ENCODE peak calls at places on chromosomes 12 and 14, in nine cellular contexts. One of them, this sample, is unnamed.

GRCh38 chr12:45216983-45217485 is 1.1 kb downstream of the ANO6 start:
- DNase-seq in HCT116: no peak
- DNase-seq in breast epithelium: no peak
- DNase-seq in GM12892: no peak
- DNase-seq in Panc1: no peak
- DNase-seq in stomach: no peak
- DNase-seq in GM23338: no peak
- DNase-seq in sigmoid colon: no peak
- DNase-seq in esophagus muscularis mucosa: no peak
- DNase-seq in this sample: no peak

GRCh38 chr12:31896514-31897039 is 62.6 kb upstream of the RESF1 start:
- DNase-seq in HCT116: no peak
- DNase-seq in breast epithelium: no peak
- DNase-seq in GM12892: peak
- DNase-seq in Panc1: no peak
- DNase-seq in stomach: peak
- DNase-seq in GM23338: peak
- DNase-seq in sigmoid colon: no peak
- DNase-seq in esophagus muscularis mucosa: no peak
- DNase-seq in this sample: peak

GRCh38 chr14:87386453-87386980 is 606.5 kb downstream of the GALC start:
- DNase-seq in HCT116: no peak
- DNase-seq in breast epithelium: no peak
- DNase-seq in GM12892: no peak
- DNase-seq in Panc1: no peak
- DNase-seq in stomach: no peak
- DNase-seq in GM23338: no peak
- DNase-seq in sigmoid colon: no peak
- DNase-seq in esophagus muscularis mucosa: no peak
- DNase-seq in this sample: no peak

GRCh38 chr14:91354979-91355685 is 62.5 kb downstream of the CCDC88C start:
- DNase-seq in HCT116: no peak
- DNase-seq in breast epithelium: no peak
- DNase-seq in GM12892: no peak
- DNase-seq in Panc1: no peak
- DNase-seq in stomach: no peak
- DNase-seq in GM23338: peak
- DNase-seq in sigmoid colon: no peak
- DNase-seq in esophagus muscularis mucosa: no peak
- DNase-seq in this sample: no peak

GRCh38 chr14:60721331-60722162 is 2.6 kb downstream of the SIX4 start:
- DNase-seq in HCT116: peak
- DNase-seq in breast epithelium: no peak
- DNase-seq in GM12892: peak
- DNase-seq in Panc1: no peak
- DNase-seq in stomach: peak
- DNase-seq in GM23338: peak
- DNase-seq in sigmoid colon: peak
- DNase-seq in esophagus muscularis mucosa: no peak
- DNase-seq in this sample: peak

GRCh38 chr14:105477659-105478623 is 3.3 kb downstream of the CRIP2 start:
- DNase-seq in HCT116: no peak
- DNase-seq in breast epithelium: no peak
- DNase-seq in GM12892: no peak
- DNase-seq in Panc1: no peak
- DNase-seq in stomach: no peak
- DNase-seq in GM23338: peak
- DNase-seq in sigmoid colon: no peak
- DNase-seq in esophagus muscularis mucosa: no peak
- DNase-seq in this sample: no peak

GRCh38 chr14:94933411-94933964 is 163.6 kb upstream of the GSC start:
- DNase-seq in HCT116: no peak
- DNase-seq in breast epithelium: no peak
- DNase-seq in GM12892: no peak
- DNase-seq in Panc1: no peak
- DNase-seq in stomach: no peak
- DNase-seq in GM23338: no peak
- DNase-seq in sigmoid colon: no peak
- DNase-seq in esophagus muscularis mucosa: no peak
- DNase-seq in this sample: no peak

GRCh38 chr12:49092816-49093406 is 1.7 kb downstream of the DHH start:
- DNase-seq in HCT116: no peak
- DNase-seq in breast epithelium: no peak
- DNase-seq in GM12892: no peak
- DNase-seq in Panc1: no peak
- DNase-seq in stomach: no peak
- DNase-seq in GM23338: no peak
- DNase-seq in sigmoid colon: no peak
- DNase-seq in esophagus muscularis mucosa: no peak
- DNase-seq in this sample: no peak

GRCh38 chr14:80781968-80782367 is 159.6 kb downstream of the CEP128 start:
- DNase-seq in HCT116: no peak
- DNase-seq in breast epithelium: no peak
- DNase-seq in GM12892: no peak
- DNase-seq in Panc1: no peak
- DNase-seq in stomach: no peak
- DNase-seq in GM23338: no peak
- DNase-seq in sigmoid colon: no peak
- DNase-seq in esophagus muscularis mucosa: no peak
- DNase-seq in this sample: no peak

GRCh38 chr12:126185025-126185424 is 1119.8 kb downstream of the AACS start:
- DNase-seq in HCT116: no peak
- DNase-seq in breast epithelium: no peak
- DNase-seq in GM12892: no peak
- DNase-seq in Panc1: no peak
- DNase-seq in stomach: no peak
- DNase-seq in GM23338: no peak
- DNase-seq in sigmoid colon: no peak
- DNase-seq in esophagus muscularis mucosa: no peak
- DNase-seq in this sample: no peak

GRCh38 chr12:114166360-114166759 is 200.2 kb upstream of the RBM19 start:
- DNase-seq in HCT116: peak
- DNase-seq in breast epithelium: no peak
- DNase-seq in GM12892: no peak
- DNase-seq in Panc1: no peak
- DNase-seq in stomach: no peak
- DNase-seq in GM23338: peak
- DNase-seq in sigmoid colon: no peak
- DNase-seq in esophagus muscularis mucosa: no peak
- DNase-seq in this sample: peak

GRCh38 chr12:14471497-14471896 is 96.2 kb downstream of the PLBD1 start:
- DNase-seq in HCT116: no peak
- DNase-seq in breast epithelium: no peak
- DNase-seq in GM12892: no peak
- DNase-seq in Panc1: no peak
- DNase-seq in stomach: no peak
- DNase-seq in GM23338: no peak
- DNase-seq in sigmoid colon: no peak
- DNase-seq in esophagus muscularis mucosa: no peak
- DNase-seq in this sample: no peak

GRCh38 chr12:57360468-57360867 is 70.4 kb downstream of the R3HDM2 start:
- DNase-seq in HCT116: no peak
- DNase-seq in breast epithelium: no peak
- DNase-seq in GM12892: no peak
- DNase-seq in Panc1: no peak
- DNase-seq in stomach: no peak
- DNase-seq in GM23338: no peak
- DNase-seq in sigmoid colon: no peak
- DNase-seq in esophagus muscularis mucosa: no peak
- DNase-seq in this sample: no peak

GRCh38 chr14:98137626-98138025 is 1134.4 kb downstream of the BCL11B start:
- DNase-seq in HCT116: no peak
- DNase-seq in breast epithelium: no peak
- DNase-seq in GM12892: no peak
- DNase-seq in Panc1: no peak
- DNase-seq in stomach: no peak
- DNase-seq in GM23338: no peak
- DNase-seq in sigmoid colon: no peak
- DNase-seq in esophagus muscularis mucosa: peak
- DNase-seq in this sample: no peak

DNA sequence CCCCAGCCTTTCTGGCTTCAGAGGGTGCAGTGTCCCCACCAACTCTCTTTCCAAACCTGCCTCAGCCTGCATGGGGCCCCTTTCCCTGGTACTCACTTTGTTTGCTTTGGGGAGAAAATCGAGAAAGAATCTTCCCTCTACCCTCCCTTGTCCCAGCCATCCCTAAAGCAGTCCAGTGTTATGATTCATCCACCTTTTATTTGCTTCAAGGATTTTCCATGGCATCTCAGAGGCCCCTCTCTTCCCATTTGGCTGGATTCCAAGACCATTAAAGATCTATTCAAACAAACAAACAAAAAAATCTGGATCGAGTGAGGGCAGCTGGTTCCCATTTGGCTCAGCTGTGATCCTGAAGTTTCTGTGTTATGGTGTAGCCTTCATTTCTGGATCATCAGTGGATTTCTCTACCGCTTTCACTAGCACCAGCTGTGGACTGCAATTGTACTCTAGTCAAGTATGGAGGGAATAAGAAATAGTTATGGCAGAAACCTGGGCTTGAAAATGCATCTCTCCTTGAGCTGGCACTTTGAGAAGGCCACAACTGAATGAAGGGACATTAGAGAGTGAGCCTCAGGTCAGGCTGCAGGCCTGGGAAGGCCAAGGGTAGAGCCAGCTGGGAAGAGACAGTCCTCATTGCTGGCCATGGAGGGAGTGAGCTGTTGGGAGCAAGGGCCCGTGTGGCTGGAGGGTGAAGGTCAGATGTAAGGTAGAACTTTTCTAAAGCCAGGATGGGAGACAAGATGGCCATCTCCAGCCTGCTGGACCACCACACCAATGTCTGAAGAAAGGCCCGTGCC is 13.7 kb downstream of the KRT71 start:
- DNase-seq in HCT116: no peak
- DNase-seq in breast epithelium: no peak
- DNase-seq in GM12892: no peak
- DNase-seq in Panc1: no peak
- DNase-seq in stomach: no peak
- DNase-seq in GM23338: no peak
- DNase-seq in sigmoid colon: no peak
- DNase-seq in esophagus muscularis mucosa: no peak
- DNase-seq in this sample: no peak
- TF ChIP-seq POLR2AphosphoS5 in HCT116: no peak
- TF ChIP-seq POLR2AphosphoS5 in breast epithelium: no peak
- TF ChIP-seq POLR2AphosphoS5 in GM12892: no peak
- TF ChIP-seq POLR2AphosphoS5 in Panc1: no peak
- TF ChIP-seq POLR2AphosphoS5 in stomach: no peak
- TF ChIP-seq POLR2AphosphoS5 in GM23338: no peak
- TF ChIP-seq POLR2AphosphoS5 in sigmoid colon: no peak
- TF ChIP-seq POLR2AphosphoS5 in esophagus muscularis mucosa: no peak
- TF ChIP-seq POLR2AphosphoS5 in this sample: no peak

GRCh38 chr12:84035766-84036165 is 876.8 kb downstream of the SLC6A15 start:
- DNase-seq in HCT116: no peak
- DNase-seq in breast epithelium: no peak
- DNase-seq in GM12892: no peak
- DNase-seq in Panc1: no peak
- DNase-seq in stomach: no peak
- DNase-seq in GM23338: no peak
- DNase-seq in sigmoid colon: no peak
- DNase-seq in esophagus muscularis mucosa: no peak
- DNase-seq in this sample: no peak
- TF ChIP-seq POLR2AphosphoS5 in HCT116: no peak
- TF ChIP-seq POLR2AphosphoS5 in breast epithelium: no peak
- TF ChIP-seq POLR2AphosphoS5 in GM12892: no peak
- TF ChIP-seq POLR2AphosphoS5 in Panc1: no peak
- TF ChIP-seq POLR2AphosphoS5 in stomach: no peak
- TF ChIP-seq POLR2AphosphoS5 in GM23338: no peak
- TF ChIP-seq POLR2AphosphoS5 in sigmoid colon: no peak
- TF ChIP-seq POLR2AphosphoS5 in esophagus muscularis mucosa: no peak
- TF ChIP-seq POLR2AphosphoS5 in this sample: no peak

DNA sequence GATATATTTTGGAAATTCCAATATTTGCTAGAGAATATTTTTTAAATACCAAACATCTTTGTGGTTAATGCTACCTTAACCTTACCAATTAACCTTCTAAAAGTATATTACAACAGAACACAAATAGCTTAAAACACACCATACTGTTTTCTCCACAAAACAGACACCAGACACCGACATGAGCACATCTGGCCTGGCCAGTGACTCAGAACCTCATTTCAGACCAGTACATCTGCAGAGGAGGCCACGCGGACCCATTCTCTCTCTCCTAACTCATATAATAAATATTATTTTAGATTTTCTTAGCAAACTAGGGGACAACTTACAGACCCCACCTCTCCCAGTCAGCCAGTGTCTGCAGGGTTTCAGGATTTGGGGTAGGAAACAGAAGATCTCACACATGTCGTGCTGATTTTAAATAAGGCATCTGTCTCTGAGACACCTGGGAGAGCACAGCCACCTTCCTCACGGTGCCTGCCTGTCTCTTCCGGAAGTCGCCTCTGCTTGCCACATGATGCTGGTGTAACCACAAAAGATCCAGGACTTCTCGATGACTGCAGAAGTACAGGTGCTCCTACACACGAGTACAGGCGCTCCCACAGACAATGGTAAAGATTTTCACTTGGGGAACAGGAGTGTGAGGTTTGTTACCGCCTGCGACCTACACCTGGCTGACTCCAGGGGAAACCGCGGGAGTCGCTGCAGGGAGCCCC is 9.7 kb upstream of the ANKLE2 start:
- DNase-seq in HCT116: no peak
- DNase-seq in breast epithelium: no peak
- DNase-seq in GM12892: no peak
- DNase-seq in Panc1: no peak
- DNase-seq in stomach: no peak
- DNase-seq in GM23338: no peak
- DNase-seq in sigmoid colon: no peak
- DNase-seq in esophagus muscularis mucosa: no peak
- DNase-seq in this sample: no peak
- TF ChIP-seq POLR2AphosphoS5 in HCT116: no peak
- TF ChIP-seq POLR2AphosphoS5 in breast epithelium: no peak
- TF ChIP-seq POLR2AphosphoS5 in GM12892: peak
- TF ChIP-seq POLR2AphosphoS5 in Panc1: no peak
- TF ChIP-seq POLR2AphosphoS5 in stomach: no peak
- TF ChIP-seq POLR2AphosphoS5 in GM23338: no peak
- TF ChIP-seq POLR2AphosphoS5 in sigmoid colon: no peak
- TF ChIP-seq POLR2AphosphoS5 in esophagus muscularis mucosa: no peak
- TF ChIP-seq POLR2AphosphoS5 in this sample: no peak

DNA sequence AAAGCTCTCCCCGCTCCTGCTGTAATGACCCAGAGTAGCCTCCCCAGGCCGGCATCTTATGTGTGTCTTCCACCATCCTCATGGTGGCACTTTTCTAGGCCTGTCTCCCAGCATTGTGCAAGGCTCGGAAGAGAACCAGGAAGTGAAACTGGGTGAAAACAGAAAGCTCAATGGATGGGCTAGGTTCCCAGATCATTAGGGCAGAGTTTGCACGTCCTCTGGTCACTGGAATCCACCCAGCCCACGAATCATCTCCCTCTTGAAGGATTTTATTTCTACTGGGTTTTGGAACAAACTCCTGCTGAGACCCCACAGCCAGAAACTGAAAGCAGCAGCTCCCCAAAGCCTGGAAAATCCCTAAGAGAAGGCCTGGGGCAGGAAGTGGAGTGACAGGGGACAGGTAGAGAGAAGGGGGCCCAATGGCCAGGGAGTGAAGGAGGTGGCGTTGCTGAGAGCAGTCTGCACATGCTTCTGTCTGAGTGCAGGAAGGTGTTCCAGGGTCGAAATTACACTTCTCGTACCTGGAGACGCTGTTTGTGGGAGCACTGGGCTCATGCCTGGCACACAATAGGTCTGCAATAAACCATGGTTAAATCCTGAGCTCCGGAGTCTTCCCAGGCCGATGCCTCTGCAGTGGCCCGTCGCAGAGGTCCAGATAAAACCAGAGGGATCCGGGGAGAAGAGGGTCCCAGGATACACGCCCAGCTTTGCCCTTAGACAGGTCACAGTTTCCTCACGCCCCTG is 15.6 kb downstream of the ACVRL1 start:
- DNase-seq in HCT116: no peak
- DNase-seq in breast epithelium: no peak
- DNase-seq in GM12892: no peak
- DNase-seq in Panc1: no peak
- DNase-seq in stomach: peak
- DNase-seq in GM23338: peak
- DNase-seq in sigmoid colon: peak
- DNase-seq in esophagus muscularis mucosa: no peak
- DNase-seq in this sample: no peak
- TF ChIP-seq POLR2AphosphoS5 in HCT116: no peak
- TF ChIP-seq POLR2AphosphoS5 in breast epithelium: peak
- TF ChIP-seq POLR2AphosphoS5 in GM12892: no peak
- TF ChIP-seq POLR2AphosphoS5 in Panc1: no peak
- TF ChIP-seq POLR2AphosphoS5 in stomach: no peak
- TF ChIP-seq POLR2AphosphoS5 in GM23338: no peak
- TF ChIP-seq POLR2AphosphoS5 in sigmoid colon: peak
- TF ChIP-seq POLR2AphosphoS5 in esophagus muscularis mucosa: peak
- TF ChIP-seq POLR2AphosphoS5 in this sample: peak